ENCODE peak calls at places on chromosomes 16 and 17, in four cellular contexts. L is fibroblast of the conjunctiva; R is CD8-positive, alpha-beta T cell; D is tibial artery. O is an unnamed sample.

GRCh38 chr16:9151597-9151996 is 60.2 kb downstream of the HAPSTR1 start:
- DNase-seq in L (no peak), R (no peak), D (no peak), O (peak)

GRCh38 chr17:51056813-51057510 is 63.7 kb downstream of the SPAG9 start:
- DNase-seq in L (peak), R (no peak), D (no peak), O (peak)

GRCh38 chr16:8966781-8967436 is 3.2 kb upstream of the USP7 start:
- DNase-seq in L (no peak), R (no peak), D (no peak), O (no peak)

GRCh38 chr17:45791041-45791582 is 7.0 kb downstream of the CRHR1 start:
- DNase-seq in L (no peak), R (no peak), D (no peak), O (no peak)

GRCh38 chr16:82331974-82332750 is 162.1 kb upstream of the MPHOSPH6 start:
- DNase-seq in L (no peak), R (no peak), D (no peak), O (no peak)

GRCh38 chr16:81714593-81714992 is 64.5 kb upstream of the PLCG2 start:
- DNase-seq in L (no peak), R (no peak), D (no peak), O (no peak)

GRCh38 chr17:62790554-62790953 is 17.6 kb downstream of the MARCHF10 start:
- DNase-seq in L (peak), R (no peak), D (no peak), O (no peak)

GRCh38 chr16:85514601-85515318 is 98.4 kb upstream of the GSE1 start:
- DNase-seq in L (peak), R (no peak), D (peak), O (peak)